ENCODE peak calls at places on chromosomes 11 and 22, in five cellular contexts. One of them, this sample, is unnamed. For H3K9me3 and H3K27me3, the result is how much of the 10 kb centered on the place peaks cover.

GRCh38 chr11:57741132-57742086 is at the start of gene SELENOH:
- DNase-seq in cardiac muscle cell: peak
- DNase-seq in aorta: peak
- DNase-seq in SJSA1: peak
- DNase-seq in lower lobe of right lung: peak
- DNase-seq in this sample: peak

GRCh38 chr11:57786436-57786835 is 24.8 kb downstream of the CTNND1 start:
- DNase-seq in cardiac muscle cell: no peak
- DNase-seq in aorta: no peak
- DNase-seq in SJSA1: no peak
- DNase-seq in lower lobe of right lung: no peak
- DNase-seq in this sample: no peak

GRCh38 chr22:36337365-36338130 is 50.2 kb downstream of the MYH9 start:
- DNase-seq in cardiac muscle cell: no peak
- DNase-seq in aorta: no peak
- DNase-seq in SJSA1: no peak
- DNase-seq in lower lobe of right lung: no peak
- DNase-seq in this sample: no peak

GRCh38 chr11:66042227-66043007 is 6.5 kb downstream of the GAL3ST3 start:
- DNase-seq in cardiac muscle cell: no peak
- DNase-seq in aorta: no peak
- DNase-seq in SJSA1: no peak
- DNase-seq in lower lobe of right lung: no peak
- DNase-seq in this sample: no peak

GRCh38 chr11:58027341-58027740 is 3.4 kb upstream of the OR6Q1 start:
- DNase-seq in cardiac muscle cell: peak
- DNase-seq in aorta: no peak
- DNase-seq in SJSA1: no peak
- DNase-seq in lower lobe of right lung: no peak
- DNase-seq in this sample: no peak

GRCh38 chr11:119624102-119624615 is 104.8 kb downstream of the NECTIN1 start:
- DNase-seq in cardiac muscle cell: no peak
- DNase-seq in aorta: no peak
- DNase-seq in SJSA1: no peak
- DNase-seq in lower lobe of right lung: no peak
- DNase-seq in this sample: no peak

GRCh38 chr22:42780070-42780540 is 59.4 kb upstream of the A4GALT start:
- DNase-seq in cardiac muscle cell: peak
- DNase-seq in aorta: no peak
- DNase-seq in SJSA1: peak
- DNase-seq in lower lobe of right lung: no peak
- DNase-seq in this sample: no peak

GRCh38 chr11:126375726-126376125 is 20.2 kb downstream of the ST3GAL4 start:
- DNase-seq in cardiac muscle cell: peak
- DNase-seq in aorta: no peak
- DNase-seq in SJSA1: no peak
- DNase-seq in lower lobe of right lung: no peak
- DNase-seq in this sample: no peak

GRCh38 chr11:110991621-110992355 is 253.7 kb upstream of the POU2AF2 start:
- DNase-seq in cardiac muscle cell: peak
- DNase-seq in aorta: no peak
- DNase-seq in SJSA1: no peak
- DNase-seq in lower lobe of right lung: no peak
- DNase-seq in this sample: peak

GRCh38 chr11:94583885-94584500 is 16.8 kb downstream of the PIWIL4 start:
- DNase-seq in cardiac muscle cell: peak
- DNase-seq in aorta: no peak
- DNase-seq in SJSA1: no peak
- DNase-seq in lower lobe of right lung: no peak
- DNase-seq in this sample: no peak

GRCh38 chr11:69217276-69218105 is 61.8 kb downstream of the SMIM38 start:
- DNase-seq in cardiac muscle cell: no peak
- DNase-seq in aorta: no peak
- DNase-seq in SJSA1: peak
- DNase-seq in lower lobe of right lung: no peak
- DNase-seq in this sample: no peak

GRCh38 chr11:2580444-2581050 is 119.2 kb downstream of the KCNQ1OT1 start:
- DNase-seq in cardiac muscle cell: no peak
- DNase-seq in aorta: peak
- DNase-seq in SJSA1: peak
- DNase-seq in lower lobe of right lung: peak
- DNase-seq in this sample: peak

GRCh38 chr11:45022294-45023064 is 71.8 kb upstream of the TP53I11 start:
- DNase-seq in cardiac muscle cell: peak
- DNase-seq in aorta: no peak
- DNase-seq in SJSA1: no peak
- DNase-seq in lower lobe of right lung: no peak
- DNase-seq in this sample: no peak

GRCh38 chr11:64924910-64925284 is 408 bp downstream of the PPP2R5B start:
- DNase-seq in cardiac muscle cell: no peak
- DNase-seq in aorta: no peak
- DNase-seq in SJSA1: no peak
- DNase-seq in lower lobe of right lung: no peak
- DNase-seq in this sample: peak

GRCh38 chr11:78295347-78295746 is 106.6 kb downstream of the USP35 start:
- DNase-seq in cardiac muscle cell: no peak
- DNase-seq in aorta: no peak
- DNase-seq in SJSA1: no peak
- DNase-seq in lower lobe of right lung: no peak
- DNase-seq in this sample: no peak

GRCh38 chr11:78291754-78292108 is 103.0 kb downstream of the USP35 start:
- DNase-seq in cardiac muscle cell: no peak
- DNase-seq in aorta: no peak
- DNase-seq in SJSA1: no peak
- DNase-seq in lower lobe of right lung: no peak
- DNase-seq in this sample: no peak

GRCh38 chr11:78289547-78290292 is 101.0 kb downstream of the USP35 start:
- DNase-seq in cardiac muscle cell: no peak
- DNase-seq in aorta: no peak
- DNase-seq in SJSA1: no peak
- DNase-seq in lower lobe of right lung: no peak
- DNase-seq in this sample: no peak

GRCh38 chr11:78290293-78291176 is 101.8 kb downstream of the USP35 start:
- DNase-seq in cardiac muscle cell: peak
- DNase-seq in aorta: no peak
- DNase-seq in SJSA1: no peak
- DNase-seq in lower lobe of right lung: no peak
- DNase-seq in this sample: no peak

GRCh38 chr11:78292109-78292803 is 103.5 kb downstream of the USP35 start:
- DNase-seq in cardiac muscle cell: no peak
- DNase-seq in aorta: no peak
- DNase-seq in SJSA1: no peak
- DNase-seq in lower lobe of right lung: no peak
- DNase-seq in this sample: no peak
- H3K9me3 ChIP-seq in cardiac muscle cell: under half
- H3K9me3 ChIP-seq in aorta: under half
- H3K9me3 ChIP-seq in SJSA1: under half
- H3K9me3 ChIP-seq in lower lobe of right lung: under half
- H3K9me3 ChIP-seq in this sample: under half

DNA sequence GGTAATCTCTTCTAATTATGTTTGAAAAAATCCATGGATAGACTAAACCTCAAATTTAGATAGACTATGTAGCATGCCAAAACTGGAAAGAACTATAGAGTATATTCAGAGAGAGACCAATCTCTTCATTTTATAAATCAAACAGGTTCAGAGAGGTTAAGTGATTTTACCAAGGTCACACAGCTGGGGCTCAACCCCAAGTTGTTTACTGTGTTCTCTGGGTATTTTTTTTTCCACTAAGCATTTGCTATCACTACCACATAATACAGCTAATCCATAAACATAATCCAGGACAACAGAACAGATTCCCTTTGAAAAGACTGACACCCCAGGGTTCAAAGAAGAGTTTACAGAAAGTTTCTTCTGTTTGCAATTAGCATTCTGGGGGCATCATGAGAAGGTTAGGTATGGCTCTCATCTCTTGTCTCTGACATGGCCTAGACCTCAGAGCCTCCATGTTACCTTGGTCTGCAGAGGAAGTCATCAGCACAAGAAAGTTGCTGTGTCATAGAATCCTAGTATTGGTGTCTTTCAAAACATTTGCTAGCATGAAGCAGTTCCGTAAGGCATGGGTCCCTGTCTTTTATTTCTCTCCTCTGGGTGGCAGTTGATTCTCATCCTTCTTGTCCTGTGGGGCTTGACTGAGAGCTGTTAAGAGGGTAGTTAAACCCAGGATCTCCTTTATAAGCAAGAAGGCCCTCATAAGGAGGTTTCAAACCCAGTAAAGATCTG is 94.5 kb upstream of the HSD17B12 start:
- DNase-seq in cardiac muscle cell: no peak
- DNase-seq in aorta: no peak
- DNase-seq in SJSA1: no peak
- DNase-seq in lower lobe of right lung: no peak
- DNase-seq in this sample: no peak
- H3K27me3 ChIP-seq in cardiac muscle cell: half or more
- H3K27me3 ChIP-seq in aorta: under half
- H3K27me3 ChIP-seq in SJSA1: half or more
- H3K27me3 ChIP-seq in lower lobe of right lung: under half
- H3K27me3 ChIP-seq in this sample: under half

DNA sequence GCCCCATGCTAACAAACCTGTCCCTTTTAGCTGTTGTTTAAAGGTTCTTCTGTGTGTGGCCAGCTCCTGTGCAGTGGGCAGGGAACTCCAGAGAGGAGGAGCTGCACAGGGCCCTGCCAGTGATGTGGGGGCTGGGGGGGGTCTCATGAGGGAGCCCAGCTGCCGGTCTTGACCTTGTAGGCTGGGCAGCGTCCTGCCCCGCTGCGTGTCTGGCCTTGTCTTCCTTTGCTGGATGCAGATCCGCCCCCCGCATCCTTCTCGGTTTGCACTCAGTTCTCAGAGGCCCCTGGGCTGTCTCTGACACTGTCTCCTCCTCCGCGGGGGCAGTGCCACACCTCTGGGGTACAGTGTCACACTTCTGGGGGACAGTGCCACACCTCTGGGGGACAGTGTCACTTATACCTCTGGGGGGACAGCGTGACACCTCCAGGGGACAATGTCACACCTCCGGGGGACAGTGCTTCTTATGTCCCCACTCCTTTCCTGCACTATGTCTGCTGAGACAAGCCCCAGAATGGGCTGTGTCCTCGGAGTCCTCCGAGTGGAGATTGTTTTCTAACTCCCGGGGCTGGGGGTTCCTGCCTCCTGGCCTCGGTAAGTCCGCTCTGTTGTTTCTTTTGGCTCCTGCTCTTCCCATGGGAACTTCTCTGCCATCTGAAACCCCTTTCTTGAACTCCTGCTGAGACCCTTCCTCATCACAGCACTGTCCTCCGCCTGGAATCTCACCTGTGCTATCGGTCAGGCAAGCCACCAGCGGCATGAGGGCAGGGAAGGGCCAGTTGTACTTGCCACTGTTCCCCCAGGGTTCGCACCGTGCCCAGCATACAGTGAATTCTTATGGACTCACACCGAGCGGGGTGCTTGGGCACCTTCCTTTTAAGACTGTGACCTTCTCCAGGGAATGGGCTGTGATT is 788.3 kb downstream of the TBC1D22A start:
- DNase-seq in cardiac muscle cell: no peak
- DNase-seq in aorta: no peak
- DNase-seq in SJSA1: peak
- DNase-seq in lower lobe of right lung: no peak
- DNase-seq in this sample: no peak
- H3K9me3 ChIP-seq in cardiac muscle cell: under half
- H3K9me3 ChIP-seq in aorta: under half
- H3K9me3 ChIP-seq in SJSA1: under half
- H3K9me3 ChIP-seq in lower lobe of right lung: under half
- H3K9me3 ChIP-seq in this sample: under half

DNA sequence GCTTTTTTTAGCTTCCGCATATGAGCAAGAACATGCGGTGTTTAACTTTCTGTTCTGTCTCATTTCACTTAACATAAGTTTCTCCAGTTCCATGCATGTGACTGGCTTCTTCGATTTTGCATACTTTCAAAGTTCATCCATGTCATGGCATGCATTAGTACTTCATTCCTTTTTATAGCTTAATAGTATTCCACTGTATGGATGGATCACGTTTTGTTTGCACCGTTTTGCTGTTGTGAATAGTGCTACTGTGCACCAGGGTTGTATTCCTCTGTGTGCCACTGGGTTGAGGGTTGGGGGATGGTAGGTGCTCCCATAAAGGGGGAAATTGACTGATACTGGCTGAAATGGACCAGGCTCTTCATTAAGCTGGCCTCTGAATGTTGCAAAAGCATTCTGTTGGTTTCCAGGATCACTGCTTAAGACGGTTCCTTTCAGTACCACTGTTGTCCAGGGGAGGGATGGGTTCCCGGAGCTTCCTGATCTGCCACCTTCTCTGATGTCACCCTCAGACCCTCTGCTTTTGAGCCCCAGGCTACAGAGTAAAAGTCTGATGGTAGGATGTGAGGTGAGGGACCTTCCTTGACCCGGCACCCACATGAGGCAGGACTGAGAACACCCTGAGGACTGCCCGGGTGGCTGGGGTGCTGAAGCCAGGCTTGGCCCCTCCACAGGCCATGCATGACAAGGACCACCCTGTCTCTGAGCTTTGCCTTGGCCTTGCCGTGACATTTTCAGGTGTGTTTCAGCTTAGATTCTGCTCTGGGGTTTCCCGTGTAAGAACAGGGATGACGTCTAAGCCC is 24.4 kb downstream of the DGCR6L start:
- DNase-seq in cardiac muscle cell: no peak
- DNase-seq in aorta: no peak
- DNase-seq in SJSA1: no peak
- DNase-seq in lower lobe of right lung: no peak
- DNase-seq in this sample: no peak
- H3K27me3 ChIP-seq in cardiac muscle cell: under half
- H3K27me3 ChIP-seq in aorta: under half
- H3K27me3 ChIP-seq in SJSA1: under half
- H3K27me3 ChIP-seq in lower lobe of right lung: under half
- H3K27me3 ChIP-seq in this sample: under half

DNA sequence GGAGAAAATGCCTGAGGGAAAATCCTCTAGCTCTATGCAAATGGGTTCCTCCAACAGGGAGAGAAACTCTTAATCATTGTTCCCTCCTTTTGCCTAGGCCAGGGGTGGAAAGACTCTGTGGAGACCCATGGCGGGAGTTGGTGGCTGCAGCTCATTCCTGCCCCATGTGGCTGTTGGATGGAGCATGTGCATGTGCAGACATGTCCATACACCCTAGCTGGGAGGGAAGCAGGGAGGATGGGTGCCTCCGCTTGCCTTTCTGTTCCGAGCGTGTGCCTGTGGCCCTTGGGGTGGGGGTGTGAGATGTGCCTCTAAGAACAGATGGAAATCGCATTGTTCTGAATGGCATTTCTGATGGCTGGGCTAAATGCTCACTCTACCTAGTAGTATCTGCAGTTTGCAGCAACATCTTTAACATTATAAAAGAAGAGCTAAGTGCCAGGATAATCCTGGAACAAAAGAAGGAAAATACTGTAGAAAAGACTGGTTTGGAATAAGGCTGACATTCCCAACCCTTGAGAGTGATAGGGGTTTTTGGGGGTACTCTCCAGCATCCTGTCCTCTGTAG is 31.7 kb downstream of the METTL15 start:
- DNase-seq in cardiac muscle cell: no peak
- DNase-seq in aorta: no peak
- DNase-seq in SJSA1: no peak
- DNase-seq in lower lobe of right lung: no peak
- DNase-seq in this sample: no peak
- H3K9me3 ChIP-seq in cardiac muscle cell: under half
- H3K9me3 ChIP-seq in aorta: under half
- H3K9me3 ChIP-seq in SJSA1: under half
- H3K9me3 ChIP-seq in lower lobe of right lung: under half
- H3K9me3 ChIP-seq in this sample: under half